ENCODE peak calls at places on chromosomes 3 and 15, in nine cellular contexts. One of them, this sample, is unnamed.

GRCh38 chr15:74400915-74401757 is 32.6 kb downstream of the SEMA7A start:
- DNase-seq in MM.1S: peak
- DNase-seq in CD8-positive, alpha-beta T cell: no peak
- DNase-seq in body of pancreas: no peak
- DNase-seq in stomach: no peak
- DNase-seq in transverse colon: no peak
- DNase-seq in GM23248: peak
- DNase-seq in tibial artery: no peak
- DNase-seq in heart right ventricle: no peak
- DNase-seq in this sample: no peak

GRCh38 chr3:107421170-107421792 is 44.0 kb downstream of the CCDC54 start:
- DNase-seq in CD8-positive, alpha-beta T cell: no peak
- DNase-seq in tibial artery: no peak
- DNase-seq in MM.1S: peak
- DNase-seq in GM23248: peak
- DNase-seq in stomach: no peak
- DNase-seq in heart right ventricle: no peak
- DNase-seq in body of pancreas: no peak
- DNase-seq in transverse colon: no peak
- DNase-seq in this sample: peak

GRCh38 chr3:61922118-61922517 is 360.7 kb downstream of the PTPRG start:
- DNase-seq in transverse colon: no peak
- DNase-seq in MM.1S: no peak
- DNase-seq in heart right ventricle: no peak
- DNase-seq in body of pancreas: no peak
- DNase-seq in stomach: no peak
- DNase-seq in tibial artery: no peak
- DNase-seq in GM23248: peak
- DNase-seq in CD8-positive, alpha-beta T cell: no peak
- DNase-seq in this sample: no peak

GRCh38 chr15:86300371-86301106 is 220.9 kb downstream of the AGBL1 start:
- DNase-seq in transverse colon: no peak
- DNase-seq in MM.1S: no peak
- DNase-seq in tibial artery: no peak
- DNase-seq in body of pancreas: no peak
- DNase-seq in stomach: no peak
- DNase-seq in CD8-positive, alpha-beta T cell: no peak
- DNase-seq in GM23248: no peak
- DNase-seq in heart right ventricle: no peak
- DNase-seq in this sample: no peak

GRCh38 chr15:76293361-76293760 is 17.9 kb downstream of the ETFA start:
- DNase-seq in heart right ventricle: no peak
- DNase-seq in CD8-positive, alpha-beta T cell: no peak
- DNase-seq in body of pancreas: no peak
- DNase-seq in MM.1S: no peak
- DNase-seq in transverse colon: no peak
- DNase-seq in stomach: no peak
- DNase-seq in tibial artery: no peak
- DNase-seq in GM23248: peak
- DNase-seq in this sample: no peak

GRCh38 chr3:7682822-7683229 is 818.8 kb upstream of the LMCD1 start:
- DNase-seq in MM.1S: no peak
- DNase-seq in stomach: no peak
- DNase-seq in heart right ventricle: no peak
- DNase-seq in tibial artery: peak
- DNase-seq in GM23248: peak
- DNase-seq in body of pancreas: peak
- DNase-seq in CD8-positive, alpha-beta T cell: no peak
- DNase-seq in transverse colon: no peak
- DNase-seq in this sample: peak

GRCh38 chr3:66037330-66037985 is 1.3 kb downstream of the MAGI1 start:
- DNase-seq in MM.1S: peak
- DNase-seq in body of pancreas: peak
- DNase-seq in stomach: peak
- DNase-seq in tibial artery: peak
- DNase-seq in GM23248: peak
- DNase-seq in heart right ventricle: peak
- DNase-seq in CD8-positive, alpha-beta T cell: no peak
- DNase-seq in transverse colon: peak
- DNase-seq in this sample: no peak

GRCh38 chr3:148208975-148209374 is 488.7 kb upstream of the AGTR1 start:
- DNase-seq in tibial artery: no peak
- DNase-seq in transverse colon: no peak
- DNase-seq in stomach: no peak
- DNase-seq in CD8-positive, alpha-beta T cell: no peak
- DNase-seq in MM.1S: no peak
- DNase-seq in body of pancreas: no peak
- DNase-seq in GM23248: peak
- DNase-seq in heart right ventricle: no peak
- DNase-seq in this sample: no peak

GRCh38 chr15:69719527-69719926 is 266.9 kb downstream of the RPLP1 start:
- DNase-seq in GM23248: no peak
- DNase-seq in transverse colon: peak
- DNase-seq in body of pancreas: peak
- DNase-seq in stomach: peak
- DNase-seq in MM.1S: no peak
- DNase-seq in tibial artery: peak
- DNase-seq in heart right ventricle: no peak
- DNase-seq in CD8-positive, alpha-beta T cell: peak
- DNase-seq in this sample: peak

GRCh38 chr3:184590795-184591194 is 29.2 kb downstream of the EPHB3 start:
- DNase-seq in stomach: no peak
- DNase-seq in GM23248: no peak
- DNase-seq in tibial artery: no peak
- DNase-seq in CD8-positive, alpha-beta T cell: no peak
- DNase-seq in MM.1S: no peak
- DNase-seq in transverse colon: no peak
- DNase-seq in body of pancreas: no peak
- DNase-seq in heart right ventricle: no peak
- DNase-seq in this sample: no peak
- H3K27ac ChIP-seq in stomach: no peak
- H3K27ac ChIP-seq in GM23248: no peak
- H3K27ac ChIP-seq in tibial artery: no peak
- H3K27ac ChIP-seq in CD8-positive, alpha-beta T cell: no peak
- H3K27ac ChIP-seq in MM.1S: no peak
- H3K27ac ChIP-seq in transverse colon: no peak
- H3K27ac ChIP-seq in body of pancreas: no peak
- H3K27ac ChIP-seq in heart right ventricle: no peak
- H3K27ac ChIP-seq in this sample: no peak

GRCh38 chr15:90885432-90886290 is 1.4 kb downstream of the FES start:
- DNase-seq in heart right ventricle: peak
- DNase-seq in MM.1S: peak
- DNase-seq in stomach: peak
- DNase-seq in GM23248: peak
- DNase-seq in tibial artery: peak
- DNase-seq in body of pancreas: peak
- DNase-seq in CD8-positive, alpha-beta T cell: peak
- DNase-seq in transverse colon: peak
- DNase-seq in this sample: peak
- H3K4me3 ChIP-seq in heart right ventricle: peak
- H3K4me3 ChIP-seq in MM.1S: no peak
- H3K4me3 ChIP-seq in stomach: peak
- H3K4me3 ChIP-seq in GM23248: no peak
- H3K4me3 ChIP-seq in tibial artery: peak
- H3K4me3 ChIP-seq in body of pancreas: no peak
- H3K4me3 ChIP-seq in CD8-positive, alpha-beta T cell: no peak
- H3K4me3 ChIP-seq in transverse colon: no peak
- H3K4me3 ChIP-seq in this sample: peak

GRCh38 chr3:123608263-123608937 is 23.5 kb upstream of the HACD2 start:
- DNase-seq in CD8-positive, alpha-beta T cell: no peak
- DNase-seq in tibial artery: no peak
- DNase-seq in transverse colon: no peak
- DNase-seq in body of pancreas: no peak
- DNase-seq in MM.1S: no peak
- DNase-seq in heart right ventricle: no peak
- DNase-seq in stomach: no peak
- DNase-seq in GM23248: no peak
- DNase-seq in this sample: no peak

GRCh38 chr3:123611077-123611476 is 26.2 kb upstream of the HACD2 start:
- DNase-seq in GM23248: no peak
- DNase-seq in MM.1S: no peak
- DNase-seq in heart right ventricle: no peak
- DNase-seq in CD8-positive, alpha-beta T cell: no peak
- DNase-seq in transverse colon: no peak
- DNase-seq in stomach: no peak
- DNase-seq in body of pancreas: no peak
- DNase-seq in tibial artery: no peak
- DNase-seq in this sample: no peak

GRCh38 chr3:123606527-123606926 is 21.7 kb upstream of the HACD2 start:
- DNase-seq in transverse colon: no peak
- DNase-seq in stomach: no peak
- DNase-seq in tibial artery: no peak
- DNase-seq in heart right ventricle: no peak
- DNase-seq in body of pancreas: no peak
- DNase-seq in MM.1S: no peak
- DNase-seq in CD8-positive, alpha-beta T cell: no peak
- DNase-seq in GM23248: no peak
- DNase-seq in this sample: no peak

GRCh38 chr3:123610331-123610730 is 25.5 kb upstream of the HACD2 start:
- DNase-seq in CD8-positive, alpha-beta T cell: no peak
- DNase-seq in tibial artery: no peak
- DNase-seq in GM23248: no peak
- DNase-seq in transverse colon: no peak
- DNase-seq in MM.1S: no peak
- DNase-seq in stomach: no peak
- DNase-seq in heart right ventricle: no peak
- DNase-seq in body of pancreas: no peak
- DNase-seq in this sample: no peak

GRCh38 chr3:123609063-123609462 is 24.2 kb upstream of the HACD2 start:
- DNase-seq in tibial artery: no peak
- DNase-seq in GM23248: no peak
- DNase-seq in stomach: no peak
- DNase-seq in MM.1S: no peak
- DNase-seq in CD8-positive, alpha-beta T cell: no peak
- DNase-seq in body of pancreas: no peak
- DNase-seq in transverse colon: no peak
- DNase-seq in heart right ventricle: no peak
- DNase-seq in this sample: no peak
- H3K27ac ChIP-seq in tibial artery: no peak
- H3K27ac ChIP-seq in GM23248: no peak
- H3K27ac ChIP-seq in stomach: no peak
- H3K27ac ChIP-seq in MM.1S: no peak
- H3K27ac ChIP-seq in CD8-positive, alpha-beta T cell: no peak
- H3K27ac ChIP-seq in body of pancreas: no peak
- H3K27ac ChIP-seq in transverse colon: peak
- H3K27ac ChIP-seq in heart right ventricle: no peak
- H3K27ac ChIP-seq in this sample: no peak

GRCh38 chr15:39580630-39581500 is at the start of gene THBS1:
- DNase-seq in transverse colon: peak
- DNase-seq in MM.1S: peak
- DNase-seq in body of pancreas: peak
- DNase-seq in heart right ventricle: peak
- DNase-seq in GM23248: peak
- DNase-seq in stomach: peak
- DNase-seq in tibial artery: peak
- DNase-seq in CD8-positive, alpha-beta T cell: no peak
- DNase-seq in this sample: peak

GRCh38 chr15:39579487-39580116 is 1.3 kb upstream of the THBS1 start:
- DNase-seq in body of pancreas: peak
- DNase-seq in stomach: peak
- DNase-seq in heart right ventricle: peak
- DNase-seq in tibial artery: peak
- DNase-seq in MM.1S: no peak
- DNase-seq in transverse colon: peak
- DNase-seq in GM23248: peak
- DNase-seq in CD8-positive, alpha-beta T cell: no peak
- DNase-seq in this sample: no peak

GRCh38 chr15:39578851-39579486 is 1.9 kb upstream of the THBS1 start:
- DNase-seq in heart right ventricle: no peak
- DNase-seq in MM.1S: no peak
- DNase-seq in stomach: no peak
- DNase-seq in GM23248: peak
- DNase-seq in CD8-positive, alpha-beta T cell: no peak
- DNase-seq in body of pancreas: no peak
- DNase-seq in transverse colon: no peak
- DNase-seq in tibial artery: no peak
- DNase-seq in this sample: no peak

GRCh38 chr15:39581501-39582285 is 814 bp downstream of the THBS1 start:
- DNase-seq in stomach: peak
- DNase-seq in transverse colon: peak
- DNase-seq in CD8-positive, alpha-beta T cell: no peak
- DNase-seq in heart right ventricle: peak
- DNase-seq in tibial artery: peak
- DNase-seq in body of pancreas: peak
- DNase-seq in GM23248: peak
- DNase-seq in MM.1S: peak
- DNase-seq in this sample: no peak

DNA sequence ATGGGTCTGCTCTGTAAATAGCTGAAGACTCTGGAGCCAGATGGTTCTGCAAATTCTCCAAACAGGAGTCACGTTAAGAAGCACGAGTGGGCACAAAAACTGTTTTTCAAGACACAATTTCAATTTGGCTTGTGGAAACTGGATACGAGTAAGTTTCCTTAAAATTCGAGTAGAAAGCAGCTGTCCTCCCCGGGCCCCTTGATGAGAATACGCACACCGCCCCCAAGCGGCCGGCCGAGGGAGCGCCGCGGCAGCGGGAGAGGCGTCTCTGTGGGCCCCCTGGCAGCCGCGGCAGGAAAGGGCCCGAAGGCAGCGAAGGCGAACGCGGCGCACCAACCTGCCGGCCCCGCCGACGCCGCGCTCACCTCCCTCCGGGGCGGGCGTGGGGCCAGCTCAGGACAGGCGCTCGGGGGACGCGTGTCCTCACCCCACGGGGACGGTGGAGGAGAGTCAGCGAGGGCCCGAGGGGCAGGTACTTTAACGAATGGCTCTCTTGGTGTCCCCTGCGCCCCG is 706 bp upstream of the THBS1 start:
- DNase-seq in GM23248: peak
- DNase-seq in MM.1S: peak
- DNase-seq in heart right ventricle: peak
- DNase-seq in body of pancreas: peak
- DNase-seq in CD8-positive, alpha-beta T cell: peak
- DNase-seq in stomach: peak
- DNase-seq in transverse colon: peak
- DNase-seq in tibial artery: peak
- DNase-seq in this sample: peak
- H3K4me3 ChIP-seq in GM23248: peak
- H3K4me3 ChIP-seq in MM.1S: peak
- H3K4me3 ChIP-seq in heart right ventricle: peak
- H3K4me3 ChIP-seq in body of pancreas: peak
- H3K4me3 ChIP-seq in CD8-positive, alpha-beta T cell: no peak
- H3K4me3 ChIP-seq in stomach: peak
- H3K4me3 ChIP-seq in transverse colon: peak
- H3K4me3 ChIP-seq in tibial artery: peak
- H3K4me3 ChIP-seq in this sample: peak